ENCODE peak calls at places on chromosomes 7 and 10, in four cellular contexts. K, R, I and U are unnamed samples.

GRCh38 chr10:131038056-131038455 is 273.5 kb downstream of the TCERG1L start:
- DNase-seq in K (no peak), I (no peak), R (no peak), U (no peak)

GRCh38 chr7:157670490-157671357 is 333.9 kb downstream of the DNAJB6 start:
- DNase-seq in R (peak; percentile 28), I (no peak), K (no peak), U (peak; percentile 59)

GRCh38 chr7:116630932-116631449 is 41.0 kb upstream of the MET start:
- DNase-seq in K (no peak), R (peak; percentile 64), I (no peak), U (no peak)

GRCh38 chr10:18404530-18404929 is 246.9 kb downstream of the NSUN6 start:
- DNase-seq in K (no peak), R (no peak), I (no peak), U (no peak)

GRCh38 chr7:105985821-105986220 is 22.8 kb downstream of the CDHR3 start:
- DNase-seq in K (no peak), R (no peak), I (no peak), U (no peak)

GRCh38 chr7:70788276-70788675 is 343.7 kb upstream of the GALNT17 start:
- DNase-seq in K (no peak), I (no peak), R (no peak), U (no peak)

GRCh38 chr7:48110868-48111267 is 21.8 kb downstream of the UPP1 start:
- DNase-seq in R (no peak), I (no peak), K (no peak), U (no peak)

GRCh38 chr10:80506189-80506575 is 31.5 kb upstream of the SH2D4B start:
- DNase-seq in R (no peak), I (no peak), K (no peak), U (no peak)

GRCh38 chr10:129934196-129934925 is 29.7 kb downstream of the EBF3 start:
- DNase-seq in I (no peak), K (no peak), R (peak; percentile 27), U (no peak)

GRCh38 chr10:114083040-114083439 is 39.4 kb downstream of the ADRB1 start:
- DNase-seq in R (no peak), I (no peak), K (no peak), U (no peak)

GRCh38 chr7:1227814-1228534 is 4.7 kb upstream of the UNCX start:
- DNase-seq in K (no peak), R (no peak), I (no peak), U (no peak)

GRCh38 chr10:79390551-79391229 is 43.4 kb downstream of the PPIF start:
- DNase-seq in I (no peak), K (peak; percentile 53), R (no peak), U (peak; percentile 65)

GRCh38 chr10:30445716-30446115 is 11.7 kb downstream of the MAP3K8 start:
- DNase-seq in I (no peak), R (no peak), K (peak; percentile 40), U (no peak)

GRCh38 chr7:132500727-132501410 is 75.4 kb downstream of the PLXNA4 start:
- DNase-seq in K (no peak), I (no peak), R (peak; percentile 75), U (no peak)